ENCODE peak calls at places on chromosomes 16 and 17, in ten cellular contexts. W is activated gamma-delta T cell treated with anti-CD3 and anti-CD28 coated beads, Interleukin-2, amount 50 U/mL, for 16 hours; F is Caki2; T is effector memory CD8-positive, alpha-beta T cell; Z is stimulated activated CD4-positive, alpha-beta T cell treated with anti-CD3 and anti-CD28 coated beads, Interleukin-4, amount 100 ng/mL, for 48 hours; C is lower leg skin; G is chondrocyte; I is tibial artery; J is NCI-H510A treated with DMSO at 0.1 percent for 48 hours; R is heart right ventricle. O is an unnamed sample.

GRCh38 chr17:10177921-10178788 is 20.3 kb downstream of the GAS7 start:
- DNase-seq in F (no peak), T (no peak), J (no peak), W (no peak), G (no peak), Z (no peak), C (no peak), R (no peak), I (no peak), O (no peak)

GRCh38 chr17:27906238-27906603 is 13.1 kb upstream of the LYRM9 start:
- DNase-seq in C (no peak), G (no peak), T (no peak), J (no peak), R (no peak), W (no peak), Z (no peak), F (no peak), I (no peak), O (no peak)

GRCh38 chr17:49836111-49837030 is 11.5 kb downstream of the TAC4 start:
- DNase-seq in R (peak; percentile 43), I (peak; percentile 84), J (no peak), C (no peak), Z (no peak), W (no peak), T (no peak), F (peak; percentile 78), G (no peak), O (no peak)

GRCh38 chr16:84616515-84616914 is 1.4 kb downstream of the COTL1 start:
- DNase-seq in I (no peak), G (no peak), J (no peak), R (no peak), Z (no peak), W (no peak), F (peak; percentile 46), T (no peak), C (no peak), O (no peak)

GRCh38 chr16:10067406-10067805 is 114.8 kb downstream of the GRIN2A start:
- DNase-seq in W (no peak), G (no peak), R (no peak), I (no peak), F (no peak), J (no peak), T (no peak), C (no peak), Z (no peak), O (no peak)

GRCh38 chr17:77527394-77527793 is 386.6 kb downstream of the SEC14L1 start:
- DNase-seq in W (no peak), I (peak; percentile 28), Z (no peak), J (no peak), R (no peak), C (no peak), G (no peak), T (no peak), F (no peak), O (no peak)

GRCh38 chr17:40443196-40443987 is at the start of gene IGFBP4:
- DNase-seq in G (no peak), T (peak; percentile 54), W (peak; percentile 48), F (peak; percentile 71), Z (peak; percentile 54), I (peak; percentile 92), R (peak; percentile 85), J (peak; percentile 50), C (peak; percentile 97), O (peak; percentile 83)

GRCh38 chr17:5877948-5878347 is 192.2 kb upstream of the WSCD1 start:
- DNase-seq in Z (no peak), R (peak; percentile 60), G (no peak), F (no peak), T (no peak), W (no peak), I (peak; percentile 69), J (no peak), C (no peak), O (no peak)

GRCh38 chr17:81542431-81543338 is 9.5 kb downstream of the FAAP100 start:
- DNase-seq in W (no peak), R (no peak), T (no peak), C (no peak), F (no peak), Z (no peak), G (no peak), I (no peak), J (no peak), O (no peak)

GRCh38 chr17:39483506-39483905 is 22.2 kb downstream of the CDK12 start:
- DNase-seq in F (no peak), Z (no peak), J (no peak), G (no peak), R (no peak), T (no peak), I (peak; percentile 25), C (peak; percentile 12), W (no peak), O (no peak)